ENCODE peak calls at places on chromosomes 4 and X, in nine cellular contexts. One of them, this sample, is unnamed.

GRCh38 chr4:168095776-168096443 is 3.6 kb downstream of the ANXA10 start:
- DNase-seq in aorta: no peak
- DNase-seq in A172: no peak
- DNase-seq in stimulated activated naive CD8-positive, alpha-beta T cell treated with anti-CD3 and anti-CD28 coated beads, Interleukin-15, Interleukin-2, amounts not matched to agents 100 U/mL and 50 U/mL, for 24 hours: no peak
- DNase-seq in head of caudate nucleus: no peak
- DNase-seq in HS-27A: no peak
- DNase-seq in cardiac muscle cell: peak; percentile 19
- DNase-seq in NCI-H1930: no peak
- DNase-seq in stimulated activated CD4-positive, alpha-beta T cell treated with anti-CD3 and anti-CD28 coated beads, Interleukin-2, amount 100 ng/mL, for 48 hours: no peak
- DNase-seq in this sample: no peak

GRCh38 chrX:114028907-114029662 is 554.8 kb upstream of the HTR2C start:
- DNase-seq in NCI-H1930: no peak
- DNase-seq in cardiac muscle cell: no peak
- DNase-seq in stimulated activated CD4-positive, alpha-beta T cell treated with anti-CD3 and anti-CD28 coated beads, Interleukin-2, amount 100 ng/mL, for 48 hours: no peak
- DNase-seq in HS-27A: no peak
- DNase-seq in A172: no peak
- DNase-seq in head of caudate nucleus: no peak
- DNase-seq in stimulated activated naive CD8-positive, alpha-beta T cell treated with anti-CD3 and anti-CD28 coated beads, Interleukin-15, Interleukin-2, amounts not matched to agents 100 U/mL and 50 U/mL, for 24 hours: no peak
- DNase-seq in aorta: no peak
- DNase-seq in this sample: no peak

GRCh38 chr4:2596153-2596552 is 59.7 kb downstream of the FAM193A start:
- DNase-seq in NCI-H1930: no peak
- DNase-seq in A172: no peak
- DNase-seq in aorta: no peak
- DNase-seq in cardiac muscle cell: no peak
- DNase-seq in stimulated activated CD4-positive, alpha-beta T cell treated with anti-CD3 and anti-CD28 coated beads, Interleukin-2, amount 100 ng/mL, for 48 hours: no peak
- DNase-seq in head of caudate nucleus: no peak
- DNase-seq in stimulated activated naive CD8-positive, alpha-beta T cell treated with anti-CD3 and anti-CD28 coated beads, Interleukin-15, Interleukin-2, amounts not matched to agents 100 U/mL and 50 U/mL, for 24 hours: no peak
- DNase-seq in HS-27A: no peak
- DNase-seq in this sample: no peak

GRCh38 chrX:37361596-37361995 is 12.4 kb downstream of the PRRG1 start:
- DNase-seq in cardiac muscle cell: peak; percentile 16
- DNase-seq in stimulated activated naive CD8-positive, alpha-beta T cell treated with anti-CD3 and anti-CD28 coated beads, Interleukin-15, Interleukin-2, amounts not matched to agents 100 U/mL and 50 U/mL, for 24 hours: no peak
- DNase-seq in A172: no peak
- DNase-seq in HS-27A: no peak
- DNase-seq in aorta: no peak
- DNase-seq in head of caudate nucleus: no peak
- DNase-seq in stimulated activated CD4-positive, alpha-beta T cell treated with anti-CD3 and anti-CD28 coated beads, Interleukin-2, amount 100 ng/mL, for 48 hours: no peak
- DNase-seq in NCI-H1930: no peak
- DNase-seq in this sample: no peak

GRCh38 chr4:101349346-101350064 is 2.2 kb upstream of the PPP3CA start:
- DNase-seq in stimulated activated CD4-positive, alpha-beta T cell treated with anti-CD3 and anti-CD28 coated beads, Interleukin-2, amount 100 ng/mL, for 48 hours: no peak
- DNase-seq in aorta: peak; percentile 78
- DNase-seq in head of caudate nucleus: peak; percentile 37
- DNase-seq in HS-27A: no peak
- DNase-seq in cardiac muscle cell: peak; percentile 54
- DNase-seq in A172: peak; percentile 24
- DNase-seq in NCI-H1930: no peak
- DNase-seq in stimulated activated naive CD8-positive, alpha-beta T cell treated with anti-CD3 and anti-CD28 coated beads, Interleukin-15, Interleukin-2, amounts not matched to agents 100 U/mL and 50 U/mL, for 24 hours: no peak
- DNase-seq in this sample: no peak

GRCh38 chrX:64265265-64265664 is 34.9 kb upstream of the ASB12 start:
- DNase-seq in A172: no peak
- DNase-seq in NCI-H1930: no peak
- DNase-seq in cardiac muscle cell: no peak
- DNase-seq in stimulated activated CD4-positive, alpha-beta T cell treated with anti-CD3 and anti-CD28 coated beads, Interleukin-2, amount 100 ng/mL, for 48 hours: no peak
- DNase-seq in stimulated activated naive CD8-positive, alpha-beta T cell treated with anti-CD3 and anti-CD28 coated beads, Interleukin-15, Interleukin-2, amounts not matched to agents 100 U/mL and 50 U/mL, for 24 hours: no peak
- DNase-seq in head of caudate nucleus: no peak
- DNase-seq in HS-27A: no peak
- DNase-seq in aorta: no peak
- DNase-seq in this sample: no peak

GRCh38 chrX:30819080-30819479 is 70.0 kb downstream of the TAB3 start:
- DNase-seq in HS-27A: no peak
- DNase-seq in stimulated activated naive CD8-positive, alpha-beta T cell treated with anti-CD3 and anti-CD28 coated beads, Interleukin-15, Interleukin-2, amounts not matched to agents 100 U/mL and 50 U/mL, for 24 hours: no peak
- DNase-seq in head of caudate nucleus: no peak
- DNase-seq in stimulated activated CD4-positive, alpha-beta T cell treated with anti-CD3 and anti-CD28 coated beads, Interleukin-2, amount 100 ng/mL, for 48 hours: no peak
- DNase-seq in A172: no peak
- DNase-seq in aorta: no peak
- DNase-seq in cardiac muscle cell: no peak
- DNase-seq in NCI-H1930: no peak
- DNase-seq in this sample: no peak

GRCh38 chr4:56723201-56723605 is 42.1 kb upstream of the HOPX start:
- DNase-seq in stimulated activated CD4-positive, alpha-beta T cell treated with anti-CD3 and anti-CD28 coated beads, Interleukin-2, amount 100 ng/mL, for 48 hours: peak; percentile 35
- DNase-seq in head of caudate nucleus: no peak
- DNase-seq in A172: peak; percentile 24
- DNase-seq in HS-27A: no peak
- DNase-seq in cardiac muscle cell: no peak
- DNase-seq in aorta: no peak
- DNase-seq in stimulated activated naive CD8-positive, alpha-beta T cell treated with anti-CD3 and anti-CD28 coated beads, Interleukin-15, Interleukin-2, amounts not matched to agents 100 U/mL and 50 U/mL, for 24 hours: peak; percentile 32
- DNase-seq in NCI-H1930: no peak
- DNase-seq in this sample: peak; percentile 77